ENCODE peak calls at places on chromosomes 1 and 21, in four cellular contexts. O, V, N and S are unnamed samples.

GRCh38 chr1:16153110-16153998 is 2.5 kb downstream of the EPHA2 start:
- DNase-seq in V (no peak), N (no peak), O (no peak), S (no peak)

GRCh38 chr1:202561726-202562442 is 148.4 kb downstream of the SYT2 start:
- DNase-seq in N (no peak), O (no peak), V (no peak), S (no peak)

GRCh38 chr21:34986561-34987533 is 62.3 kb downstream of the RUNX1 start:
- DNase-seq in O (peak; percentile 84), N (no peak), V (no peak), S (peak; percentile 93)

GRCh38 chr21:33069645-33069993 is 322 bp upstream of the OLIG1 start:
- DNase-seq in O (no peak), V (no peak), N (no peak), S (no peak)

GRCh38 chr21:21163904-21164303 is 165.7 kb downstream of the NCAM2 start:
- DNase-seq in O (peak; percentile 26), N (peak; percentile 50), V (peak; percentile 55), S (peak; percentile 7)

GRCh38 chr1:160069460-160070231 is at the start of gene KCNJ10:
- DNase-seq in V (no peak), N (no peak), O (no peak), S (no peak)

GRCh38 chr1:54275349-54275748 is 75.4 kb downstream of the MRPL37 start:
- DNase-seq in O (no peak), V (no peak), N (no peak), S (no peak)

GRCh38 chr1:42319128-42319851 is 15.7 kb downstream of the FOXJ3 start:
- DNase-seq in V (no peak), N (no peak), O (no peak), S (no peak)

GRCh38 chr1:59520759-59521442 is 224.0 kb downstream of the FGGY start:
- DNase-seq in V (no peak), O (no peak), N (no peak), S (no peak)

GRCh38 chr1:5481889-5482288 is 510.3 kb downstream of the NPHP4 start:
- DNase-seq in V (peak; percentile 32), O (no peak), N (no peak), S (peak; percentile 28)
- TF ChIP-seq CTCF in V (peak; percentile 55), O (no peak), N (no peak), S (peak; percentile 59)

GRCh38 chr21:44482581-44483287 is 27.4 kb downstream of the LRRC3 start:
- DNase-seq in V (no peak), O (peak; percentile 99), N (no peak), S (no peak)
- TF ChIP-seq ELF1 in V (no peak), O (peak; percentile 29), N (no peak), S (no peak)

GRCh38 chr1:181469829-181470228 is 13.5 kb upstream of the CACNA1E start:
- DNase-seq in N (no peak), V (peak; percentile 71), O (no peak), S (no peak)
- TF ChIP-seq CTCF in N (no peak), V (no peak), O (no peak), S (no peak)

GRCh38 chr1:167440345-167440744 is 78.0 kb downstream of the CD247 start:
- DNase-seq in N (no peak), V (no peak), O (no peak), S (no peak)

GRCh38 chr1:167441222-167441621 is 77.1 kb downstream of the CD247 start:
- DNase-seq in N (no peak), V (no peak), O (no peak), S (no peak)

GRCh38 chr1:167440776-167441175 is 77.6 kb downstream of the CD247 start:
- DNase-seq in V (no peak), O (no peak), N (no peak), S (no peak)

GRCh38 chr1:167438171-167439138 is 79.9 kb downstream of the CD247 start:
- DNase-seq in V (peak; percentile 10), N (no peak), O (no peak), S (no peak)

DNA sequence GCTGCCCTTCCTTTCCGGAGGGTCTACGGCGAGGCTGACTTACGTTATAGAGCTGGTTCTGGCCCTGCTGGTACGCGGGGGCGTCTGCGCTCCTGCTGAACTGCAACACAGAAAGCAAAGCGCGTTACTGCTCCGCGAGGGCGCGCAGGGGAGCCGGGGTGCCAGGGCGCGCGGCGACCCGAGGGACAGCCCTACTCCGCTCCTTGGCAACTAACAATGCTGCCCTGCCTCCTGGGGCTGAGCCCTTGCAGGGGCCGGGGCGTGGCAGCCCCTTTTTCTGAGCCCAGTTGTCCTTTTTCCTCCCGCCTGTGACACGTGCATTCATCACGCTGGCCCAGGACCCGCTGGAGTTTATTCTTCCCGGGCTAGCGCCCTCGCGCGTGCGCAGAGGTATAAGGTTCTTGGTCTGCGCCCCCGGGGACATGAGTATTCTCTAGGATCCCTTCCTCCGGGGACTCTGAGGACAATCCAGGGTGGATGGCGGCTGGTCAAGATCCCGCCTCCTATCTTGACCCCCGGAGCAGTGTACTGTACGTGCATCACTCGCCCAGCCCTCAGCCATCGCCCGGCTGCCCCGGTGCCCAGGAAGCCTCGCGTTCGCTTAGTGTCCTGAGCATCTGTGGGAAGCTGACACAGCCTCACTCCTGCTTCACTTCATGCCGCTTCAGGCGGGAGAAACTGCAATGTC is 78.9 kb downstream of the CD247 start:
- DNase-seq in O (peak; percentile 20), N (peak; percentile 86), V (peak; percentile 64), S (no peak)
- TF ChIP-seq ELF1 in O (no peak), N (no peak), V (no peak), S (no peak)

DNA sequence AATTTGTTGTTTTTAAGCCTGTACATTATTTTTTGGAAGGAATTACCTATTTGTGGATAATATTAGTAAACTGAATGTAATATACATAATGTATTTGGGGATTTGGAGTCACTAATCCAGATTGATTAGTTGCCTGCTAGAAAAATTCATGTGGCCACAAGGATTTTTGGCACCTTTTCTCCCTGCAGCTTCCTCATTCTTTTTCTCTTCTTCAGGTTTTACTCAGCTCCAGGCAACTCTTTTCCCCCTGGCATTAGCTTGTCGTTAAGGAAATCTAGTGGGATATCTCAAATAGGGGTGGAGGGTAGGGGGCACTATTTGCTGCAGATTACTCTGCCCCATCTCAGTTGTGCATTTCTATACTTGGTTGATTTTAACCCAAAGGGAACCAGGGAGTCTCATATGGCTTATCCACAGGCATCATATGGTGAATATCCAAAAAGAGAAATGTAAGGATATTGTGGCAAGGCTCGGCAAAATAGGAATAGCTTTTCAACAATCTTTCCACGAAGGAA is 203.1 kb downstream of the NFIA start:
- DNase-seq in O (no peak), V (no peak), N (no peak), S (no peak)
- TF ChIP-seq CTCF in O (no peak), V (no peak), N (no peak), S (no peak)